ENCODE peak calls at places on chromosomes 7 and 10, in seven cellular contexts. One of them, this sample, is unnamed.
A peak's percentile ranks its signal among the peaks of the same experiment; 100 is the strongest.

GRCh38 chr10:49663596-49663995 is 15.9 kb upstream of the C10orf53 start:
- DNase-seq in adrenal gland: no peak
- DNase-seq in A549: no peak
- DNase-seq in body of pancreas: no peak
- DNase-seq in GM12891: no peak
- DNase-seq in testis: no peak
- DNase-seq in Peyer's patch: no peak
- DNase-seq in this sample: no peak

GRCh38 chr7:125316451-125316850 is 386.8 kb upstream of the POT1 start:
- DNase-seq in adrenal gland: no peak
- DNase-seq in A549: no peak
- DNase-seq in body of pancreas: no peak
- DNase-seq in GM12891: no peak
- DNase-seq in testis: peak; percentile 31
- DNase-seq in Peyer's patch: no peak
- DNase-seq in this sample: no peak

GRCh38 chr7:121294448-121294992 is 34.3 kb upstream of the WNT16 start:
- DNase-seq in adrenal gland: no peak
- DNase-seq in A549: no peak
- DNase-seq in body of pancreas: no peak
- DNase-seq in GM12891: no peak
- DNase-seq in testis: no peak
- DNase-seq in Peyer's patch: no peak
- DNase-seq in this sample: no peak

GRCh38 chr10:71486465-71487114 is 89.9 kb downstream of the CDH23 start:
- DNase-seq in adrenal gland: peak; percentile 45
- DNase-seq in A549: no peak
- DNase-seq in body of pancreas: no peak
- DNase-seq in GM12891: no peak
- DNase-seq in testis: peak; percentile 67
- DNase-seq in Peyer's patch: peak; percentile 71
- DNase-seq in this sample: peak; percentile 46

GRCh38 chr10:132420469-132421376 is 23.7 kb downstream of the PWWP2B start:
- DNase-seq in adrenal gland: peak; percentile 72
- DNase-seq in A549: peak; percentile 44
- DNase-seq in body of pancreas: peak; percentile 71
- DNase-seq in GM12891: no peak
- DNase-seq in testis: no peak
- DNase-seq in Peyer's patch: peak; percentile 72
- DNase-seq in this sample: peak; percentile 75

GRCh38 chr7:116438274-116438673 is 61.3 kb upstream of the CAV2 start:
- DNase-seq in adrenal gland: no peak
- DNase-seq in A549: peak; percentile 27
- DNase-seq in body of pancreas: no peak
- DNase-seq in GM12891: no peak
- DNase-seq in testis: no peak
- DNase-seq in Peyer's patch: peak; percentile 59
- DNase-seq in this sample: no peak

GRCh38 chr10:113020838-113021237 is 70.8 kb downstream of the TCF7L2 start:
- DNase-seq in adrenal gland: peak; percentile 50
- DNase-seq in A549: no peak
- DNase-seq in body of pancreas: peak; percentile 38
- DNase-seq in GM12891: no peak
- DNase-seq in testis: no peak
- DNase-seq in Peyer's patch: no peak
- DNase-seq in this sample: no peak

GRCh38 chr7:50329775-50330174 is 25.3 kb downstream of the IKZF1 start:
- DNase-seq in adrenal gland: no peak
- DNase-seq in A549: no peak
- DNase-seq in body of pancreas: no peak
- DNase-seq in GM12891: no peak
- DNase-seq in testis: no peak
- DNase-seq in Peyer's patch: no peak
- DNase-seq in this sample: no peak

GRCh38 chr10:978826-979421 is 9.3 kb upstream of the GTPBP4 start:
- DNase-seq in adrenal gland: no peak
- DNase-seq in A549: no peak
- DNase-seq in body of pancreas: no peak
- DNase-seq in GM12891: no peak
- DNase-seq in testis: no peak
- DNase-seq in Peyer's patch: no peak
- DNase-seq in this sample: no peak

GRCh38 chr7:20846791-20847190 is 60.1 kb upstream of the SP8 start:
- DNase-seq in adrenal gland: no peak
- DNase-seq in A549: no peak
- DNase-seq in body of pancreas: no peak
- DNase-seq in GM12891: no peak
- DNase-seq in testis: no peak
- DNase-seq in Peyer's patch: no peak
- DNase-seq in this sample: no peak

GRCh38 chr7:118861581-118861980 is 637.1 kb downstream of the ANKRD7 start:
- DNase-seq in adrenal gland: no peak
- DNase-seq in A549: no peak
- DNase-seq in body of pancreas: no peak
- DNase-seq in GM12891: no peak
- DNase-seq in testis: no peak
- DNase-seq in Peyer's patch: no peak
- DNase-seq in this sample: no peak

GRCh38 chr10:100817268-100817839 is 72.0 kb downstream of the PAX2 start:
- DNase-seq in adrenal gland: no peak
- DNase-seq in A549: no peak
- DNase-seq in body of pancreas: no peak
- DNase-seq in GM12891: no peak
- DNase-seq in testis: no peak
- DNase-seq in Peyer's patch: peak; percentile 17
- DNase-seq in this sample: no peak

GRCh38 chr10:43407576-43408330 is 1.2 kb downstream of the HNRNPF start:
- DNase-seq in adrenal gland: peak; percentile 90
- DNase-seq in A549: peak; percentile 78
- DNase-seq in body of pancreas: peak; percentile 90
- DNase-seq in GM12891: peak; percentile 78
- DNase-seq in testis: peak; percentile 97
- DNase-seq in Peyer's patch: peak; percentile 98
- DNase-seq in this sample: peak; percentile 71
- TF ChIP-seq POLR2A in adrenal gland: peak; percentile 42
- TF ChIP-seq POLR2A in A549: peak; percentile 70
- TF ChIP-seq POLR2A in body of pancreas: no peak
- TF ChIP-seq POLR2A in GM12891: peak; percentile 95
- TF ChIP-seq POLR2A in testis: no peak
- TF ChIP-seq POLR2A in Peyer's patch: peak; percentile 85
- TF ChIP-seq POLR2A in this sample: peak; percentile 60

GRCh38 chr10:122019414-122019975 is 30.5 kb downstream of the TACC2 start:
- DNase-seq in adrenal gland: no peak
- DNase-seq in A549: no peak
- DNase-seq in body of pancreas: peak; percentile 76
- DNase-seq in GM12891: no peak
- DNase-seq in testis: no peak
- DNase-seq in Peyer's patch: peak; percentile 88
- DNase-seq in this sample: no peak
- TF ChIP-seq POLR2A in adrenal gland: no peak
- TF ChIP-seq POLR2A in A549: no peak
- TF ChIP-seq POLR2A in body of pancreas: peak; percentile 40
- TF ChIP-seq POLR2A in GM12891: no peak
- TF ChIP-seq POLR2A in testis: no peak
- TF ChIP-seq POLR2A in Peyer's patch: peak; percentile 83
- TF ChIP-seq POLR2A in this sample: no peak

GRCh38 chr10:94000638-94001420 is 7.1 kb downstream of the PLCE1 start:
- DNase-seq in adrenal gland: no peak
- DNase-seq in A549: no peak
- DNase-seq in body of pancreas: no peak
- DNase-seq in GM12891: no peak
- DNase-seq in testis: no peak
- DNase-seq in Peyer's patch: peak; percentile 72
- DNase-seq in this sample: no peak
- TF ChIP-seq POLR2A in adrenal gland: no peak
- TF ChIP-seq POLR2A in A549: no peak
- TF ChIP-seq POLR2A in body of pancreas: no peak
- TF ChIP-seq POLR2A in GM12891: no peak
- TF ChIP-seq POLR2A in testis: no peak
- TF ChIP-seq POLR2A in Peyer's patch: peak; percentile 46
- TF ChIP-seq POLR2A in this sample: no peak

GRCh38 chr7:1024331-1024761 is 20.0 kb upstream of the GPR146 start:
- DNase-seq in adrenal gland: no peak
- DNase-seq in A549: no peak
- DNase-seq in body of pancreas: no peak
- DNase-seq in GM12891: peak; percentile 81
- DNase-seq in testis: no peak
- DNase-seq in Peyer's patch: peak; percentile 88
- DNase-seq in this sample: no peak
- TF ChIP-seq POLR2A in adrenal gland: no peak
- TF ChIP-seq POLR2A in A549: no peak
- TF ChIP-seq POLR2A in body of pancreas: no peak
- TF ChIP-seq POLR2A in GM12891: no peak
- TF ChIP-seq POLR2A in testis: no peak
- TF ChIP-seq POLR2A in Peyer's patch: no peak
- TF ChIP-seq POLR2A in this sample: no peak

GRCh38 chr7:108147031-108147563 is 16.9 kb upstream of the LAMB4 start:
- DNase-seq in adrenal gland: peak; percentile 26
- DNase-seq in A549: no peak
- DNase-seq in body of pancreas: no peak
- DNase-seq in GM12891: no peak
- DNase-seq in testis: no peak
- DNase-seq in Peyer's patch: no peak
- DNase-seq in this sample: no peak

GRCh38 chr7:108145401-108145800 is 15.2 kb upstream of the LAMB4 start:
- DNase-seq in adrenal gland: no peak
- DNase-seq in A549: no peak
- DNase-seq in body of pancreas: no peak
- DNase-seq in GM12891: no peak
- DNase-seq in testis: no peak
- DNase-seq in Peyer's patch: no peak
- DNase-seq in this sample: no peak

GRCh38 chr7:108144931-108145330 is 14.8 kb upstream of the LAMB4 start:
- DNase-seq in adrenal gland: no peak
- DNase-seq in A549: no peak
- DNase-seq in body of pancreas: no peak
- DNase-seq in GM12891: no peak
- DNase-seq in testis: no peak
- DNase-seq in Peyer's patch: no peak
- DNase-seq in this sample: no peak

GRCh38 chr7:108143658-108144420 is 13.7 kb upstream of the LAMB4 start:
- DNase-seq in adrenal gland: no peak
- DNase-seq in A549: no peak
- DNase-seq in body of pancreas: no peak
- DNase-seq in GM12891: no peak
- DNase-seq in testis: no peak
- DNase-seq in Peyer's patch: no peak
- DNase-seq in this sample: no peak

DNA sequence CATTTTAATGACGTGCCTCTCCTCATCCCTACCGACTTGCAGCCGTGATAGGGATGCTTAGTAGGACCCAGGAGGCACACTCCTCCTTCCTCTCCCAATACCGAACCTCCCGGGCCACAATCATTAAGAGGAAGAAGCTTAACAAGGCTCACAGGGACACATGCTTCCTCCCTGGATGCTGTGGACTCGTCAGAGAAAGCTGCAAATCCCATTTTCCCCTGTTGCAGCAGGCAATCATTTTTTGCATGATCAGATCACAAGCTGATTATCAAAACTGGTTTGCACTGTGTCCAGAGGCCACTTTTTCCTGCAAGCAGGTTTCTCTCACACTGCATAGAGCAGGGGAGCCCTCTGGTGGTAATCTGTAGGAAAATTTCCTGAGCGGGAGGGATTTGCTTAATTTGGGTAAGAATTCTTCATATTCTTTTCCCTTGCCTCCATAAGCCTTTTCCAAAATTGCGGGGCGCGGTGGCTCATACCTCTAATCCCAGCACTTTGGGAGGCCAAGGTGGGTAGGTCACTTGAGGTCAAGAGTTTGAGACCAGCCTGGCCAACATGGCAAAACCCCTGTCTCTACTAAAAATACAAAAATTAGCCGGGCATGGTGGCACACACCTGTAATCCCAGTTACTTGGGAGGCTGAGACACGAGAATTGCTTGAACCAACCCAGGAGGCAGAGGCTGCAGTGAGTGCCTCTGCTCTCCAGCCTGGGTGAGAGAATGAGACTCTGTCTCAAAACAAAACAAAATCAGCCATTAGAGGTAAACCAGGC is 16.1 kb upstream of the LAMB4 start:
- DNase-seq in adrenal gland: peak; percentile 57
- DNase-seq in A549: peak; percentile 21
- DNase-seq in body of pancreas: peak; percentile 48
- DNase-seq in GM12891: no peak
- DNase-seq in testis: peak; percentile 64
- DNase-seq in Peyer's patch: peak; percentile 83
- DNase-seq in this sample: peak; percentile 15
- TF ChIP-seq POLR2A in adrenal gland: no peak
- TF ChIP-seq POLR2A in A549: no peak
- TF ChIP-seq POLR2A in body of pancreas: no peak
- TF ChIP-seq POLR2A in GM12891: no peak
- TF ChIP-seq POLR2A in testis: no peak
- TF ChIP-seq POLR2A in Peyer's patch: no peak
- TF ChIP-seq POLR2A in this sample: no peak

GRCh38 chr10:72625608-72626443 is at the start of gene MICU1:
- DNase-seq in adrenal gland: peak; percentile 95
- DNase-seq in A549: peak; percentile 96
- DNase-seq in body of pancreas: peak; percentile 95
- DNase-seq in GM12891: peak; percentile 79
- DNase-seq in testis: peak; percentile 99
- DNase-seq in Peyer's patch: peak; percentile 98
- DNase-seq in this sample: peak; percentile 95
- TF ChIP-seq POLR2A in adrenal gland: peak; percentile 58
- TF ChIP-seq POLR2A in A549: no peak
- TF ChIP-seq POLR2A in body of pancreas: peak; percentile 37
- TF ChIP-seq POLR2A in GM12891: peak; percentile 79
- TF ChIP-seq POLR2A in testis: peak; percentile 56
- TF ChIP-seq POLR2A in Peyer's patch: peak; percentile 88
- TF ChIP-seq POLR2A in this sample: peak; percentile 82